ENCODE peak calls at places on chromosomes 3 and 15, in four cellular contexts. N is K562, O is GM12878, U is WTC11. S is an unnamed sample.

GRCh38 chr15:48392356-48392755 is 61.1 kb downstream of the DUT start:
- DNase-seq in O (no peak), U (no peak), N (no peak), S (no peak)

GRCh38 chr15:47991376-47991775 is 129.4 kb upstream of the SLC24A5 start:
- DNase-seq in U (no peak), N (no peak), O (no peak), S (no peak)

GRCh38 chr3:153127788-153128187 is 34.2 kb upstream of the RAP2B start:
- DNase-seq in U (no peak), O (no peak), N (no peak), S (no peak)

GRCh38 chr3:195151866-195152526 is 119.0 kb downstream of the XXYLT1 start:
- DNase-seq in O (no peak), U (no peak), N (no peak), S (peak)

GRCh38 chr3:15102833-15103232 is 3.9 kb upstream of the RBSN start:
- DNase-seq in U (no peak), N (no peak), O (no peak), S (no peak)

GRCh38 chr15:41125950-41126642 is 10.0 kb upstream of the INO80 start:
- DNase-seq in O (no peak), U (no peak), N (no peak), S (peak)

GRCh38 chr3:79006077-79006476 is 761.7 kb downstream of the ROBO1 start:
- DNase-seq in U (no peak), N (no peak), O (no peak), S (no peak)

GRCh38 chr15:74011610-74012009 is 17.1 kb downstream of the PML start:
- DNase-seq in U (no peak), N (no peak), O (no peak), S (no peak)

GRCh38 chr3:133881987-133882825 is 13.5 kb downstream of the RAB6B start:
- DNase-seq in U (no peak), N (no peak), O (no peak), S (no peak)

GRCh38 chr3:13844286-13844685 is 35.6 kb downstream of the WNT7A start:
- DNase-seq in U (no peak), O (no peak), N (no peak), S (no peak)

GRCh38 chr15:57376695-57377477 is 581 bp downstream of the CGNL1 start:
- DNase-seq in O (no peak), N (peak), U (peak), S (peak)

GRCh38 chr3:138369151-138369900 is 20.9 kb downstream of the MRAS start:
- DNase-seq in U (no peak), O (no peak), N (no peak), S (no peak)

GRCh38 chr3:197889204-197889930 is 60.6 kb upstream of the RPL35A start:
- DNase-seq in U (no peak), N (no peak), O (no peak), S (no peak)

GRCh38 chr15:63491116-63491817 is 13.1 kb upstream of the USP3 start:
- DNase-seq in N (no peak), U (no peak), O (no peak), S (no peak)

GRCh38 chr3:62587169-62587568 is 213.8 kb upstream of the FEZF2 start:
- DNase-seq in U (no peak), N (no peak), O (no peak), S (no peak)

GRCh38 chr15:77538011-77538410 is 94.7 kb downstream of the LINGO1 start:
- DNase-seq in O (peak), U (no peak), N (no peak), S (no peak)

GRCh38 chr3:53164911-53165310 is 3.9 kb downstream of the PRKCD start:
- DNase-seq in U (peak), O (no peak), N (no peak), S (no peak)

DNA sequence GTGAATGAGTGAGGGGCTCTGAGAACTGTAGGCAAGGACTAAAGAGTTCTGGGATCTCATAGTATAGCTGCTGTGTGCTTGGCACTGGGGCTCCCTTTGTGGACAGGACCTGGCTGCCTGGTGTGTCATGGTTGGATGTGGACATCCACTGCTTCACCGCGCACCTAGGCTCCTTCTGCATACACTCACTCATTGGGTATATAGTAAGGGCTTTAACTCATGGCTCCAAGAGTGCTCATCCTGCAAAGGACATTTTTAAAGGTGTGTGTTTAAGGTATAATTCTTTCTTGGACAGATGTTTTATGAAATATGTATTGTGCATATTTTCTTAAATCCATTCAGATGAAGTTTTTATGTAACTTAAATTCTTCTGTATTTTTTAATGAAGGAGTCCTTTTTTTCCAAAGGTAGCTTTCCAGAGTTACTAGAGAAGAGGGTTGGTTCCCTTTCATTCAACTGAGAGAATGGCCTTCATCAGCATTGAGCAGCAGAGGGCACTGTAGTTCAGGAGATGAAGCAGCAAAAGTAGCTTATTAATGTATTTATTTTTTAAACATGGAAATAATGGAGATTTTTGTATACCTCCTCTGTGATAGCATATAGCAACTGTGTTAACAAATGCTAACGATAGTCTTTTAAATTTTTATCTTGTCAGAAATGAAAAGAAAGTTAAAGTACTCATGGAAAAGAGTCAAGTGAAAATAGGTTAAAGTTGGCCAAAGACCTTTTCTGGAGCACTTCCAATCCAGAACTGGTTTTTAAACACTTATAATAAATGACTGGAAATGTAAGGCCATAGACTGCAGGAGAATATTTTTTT is 25.2 kb downstream of the OXNAD1 start:
- DNase-seq in U (peak), O (no peak), N (peak), S (peak)
- TF ChIP-seq ETV6 in U (no peak), O (no peak), N (no peak), S (no peak)

GRCh38 chr3:123841476-123842238 is 42.5 kb downstream of the MYLK start:
- DNase-seq in O (no peak), N (no peak), U (no peak), S (no peak)

GRCh38 chr3:123840961-123841360 is 43.2 kb downstream of the MYLK start:
- DNase-seq in N (no peak), O (no peak), U (no peak), S (no peak)

GRCh38 chr3:123842711-123843110 is 41.4 kb downstream of the MYLK start:
- DNase-seq in O (no peak), N (no peak), U (no peak), S (no peak)

GRCh38 chr3:123847209-123847608 is 36.9 kb downstream of the MYLK start:
- DNase-seq in U (no peak), O (no peak), N (no peak), S (no peak)

DNA sequence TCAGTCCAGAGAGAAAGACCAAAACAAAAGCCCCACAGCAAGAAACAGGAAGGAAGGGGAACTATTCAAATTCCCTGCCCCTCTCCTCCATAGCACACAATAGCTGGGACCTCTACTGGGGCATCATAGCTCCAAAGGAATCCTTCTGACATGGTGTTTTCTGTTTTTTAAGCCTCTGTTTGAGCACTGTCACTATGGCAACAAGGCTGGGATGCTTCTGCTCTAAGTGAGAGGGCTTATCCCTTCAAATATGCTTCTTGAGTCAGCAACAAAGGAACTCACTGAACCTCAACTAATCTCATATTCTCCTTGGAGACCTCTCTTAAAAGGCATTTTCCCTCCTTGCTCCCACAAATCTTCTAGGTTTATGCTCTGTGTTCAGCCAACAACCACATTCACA is 40.5 kb downstream of the MYLK start:
- DNase-seq in U (no peak), N (no peak), O (no peak), S (no peak)
- TF ChIP-seq ETV6 in U (no peak), N (no peak), O (no peak), S (no peak)

DNA sequence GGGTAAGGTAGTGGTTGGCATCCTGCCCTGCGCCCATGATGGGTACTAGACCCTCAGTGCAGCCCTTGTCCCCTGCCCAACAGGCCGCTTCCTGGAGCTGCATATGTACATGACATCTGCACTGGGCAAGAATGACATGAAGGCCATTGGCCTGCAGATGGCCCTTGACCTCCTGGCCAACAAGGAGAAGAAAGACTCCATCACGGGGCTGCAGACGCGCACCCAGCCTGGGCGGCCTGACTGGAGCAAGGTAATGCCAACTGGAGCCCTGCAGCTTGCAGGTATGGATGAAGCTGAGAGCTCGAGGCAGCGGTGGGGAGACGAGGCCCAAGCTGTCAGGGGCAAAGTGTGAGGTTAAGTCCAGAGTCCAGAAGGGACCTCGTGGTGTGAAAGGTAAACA is 40.8 kb downstream of the NOX5 start:
- DNase-seq in U (no peak), O (no peak), N (no peak), S (no peak)
- TF ChIP-seq ETV6 in U (no peak), O (no peak), N (no peak), S (no peak)

DNA sequence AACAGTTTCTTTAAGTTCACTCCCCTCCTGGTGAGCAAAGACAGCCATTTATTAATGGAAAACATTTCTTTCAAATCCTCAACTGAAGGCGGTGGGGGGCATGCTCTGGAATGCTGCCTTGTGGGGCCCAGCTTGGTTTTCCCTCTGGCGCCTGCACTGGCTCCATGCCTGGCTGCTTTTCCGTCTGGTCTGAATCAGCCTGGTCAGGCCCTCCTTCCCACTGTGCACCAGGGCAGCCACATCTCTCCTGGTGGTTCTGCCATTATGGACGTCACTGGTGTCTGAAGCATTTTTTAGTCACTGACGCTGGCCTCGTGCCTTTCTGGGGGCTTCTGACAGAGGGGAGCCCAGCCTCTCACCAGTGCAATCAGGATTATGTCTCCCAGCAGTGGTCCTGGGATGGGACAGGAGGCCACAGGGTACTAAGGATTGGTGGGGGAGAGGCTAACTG is 57.6 kb upstream of the APEH start:
- DNase-seq in N (no peak), O (no peak), U (peak), S (no peak)
- TF ChIP-seq ETV6 in N (no peak), O (no peak), U (no peak), S (no peak)

DNA sequence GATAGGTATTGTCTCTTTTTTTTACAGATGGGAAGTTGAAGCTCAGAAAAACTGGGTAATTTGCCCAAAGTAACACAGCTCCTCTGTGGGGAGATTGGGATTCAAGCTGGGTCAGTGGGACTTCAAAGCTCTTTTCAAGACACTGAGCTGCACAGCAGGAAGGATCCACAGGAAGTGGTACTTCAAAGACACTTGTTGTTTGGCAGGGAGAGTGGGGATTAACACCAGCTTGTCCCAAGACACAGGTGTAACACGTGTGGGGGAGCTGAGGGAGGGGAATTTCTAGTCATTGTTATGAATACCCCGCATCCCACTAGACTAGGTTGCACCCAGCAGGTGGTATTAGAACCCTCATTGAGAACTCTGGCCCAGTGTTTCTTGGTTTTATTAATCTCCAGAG is 116.0 kb downstream of the FOXB1 start:
- DNase-seq in O (no peak), N (no peak), U (peak), S (no peak)
- TF ChIP-seq ETV6 in O (no peak), N (no peak), U (peak), S (no peak)

DNA sequence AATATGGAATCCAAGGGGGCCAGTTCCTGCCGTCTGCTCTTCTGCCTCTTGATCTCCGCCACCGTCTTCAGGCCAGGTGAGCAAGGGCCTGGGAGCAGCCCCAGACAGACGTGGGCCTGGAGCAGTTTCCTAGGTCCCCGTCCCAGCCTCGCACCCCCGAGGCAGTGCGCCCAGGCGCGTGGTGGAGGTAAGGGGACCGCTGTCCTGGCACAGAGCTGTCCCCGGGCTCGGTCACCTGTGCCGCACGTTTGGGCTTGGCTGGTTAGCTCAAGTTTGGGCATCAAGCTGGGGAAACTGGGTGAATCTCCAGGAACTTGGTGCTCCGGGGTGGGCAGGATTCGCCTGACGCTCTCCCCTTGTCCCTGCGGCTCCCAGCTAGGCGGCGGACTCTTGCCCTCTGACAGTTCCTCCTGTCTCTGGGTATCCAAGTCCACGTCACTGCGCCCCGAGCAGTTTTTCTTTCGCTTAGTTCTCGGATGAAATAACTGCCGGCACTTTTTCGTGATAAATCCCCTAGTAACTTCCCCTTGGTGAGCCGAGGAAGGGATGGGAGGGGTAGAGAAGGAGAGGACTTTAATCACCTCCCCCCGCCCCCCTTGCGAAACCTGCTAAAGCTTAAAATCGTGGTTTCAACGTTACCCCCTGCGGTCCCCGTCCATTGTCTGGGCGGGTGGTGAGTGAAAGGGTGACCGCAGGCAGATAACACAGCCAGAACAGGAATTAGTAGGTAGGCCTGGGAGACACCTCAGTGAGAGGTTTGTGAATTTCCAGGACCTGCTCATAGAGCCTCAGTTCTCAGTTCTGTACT is 901 bp downstream of the ALCAM start:
- DNase-seq in N (no peak), U (peak), O (peak), S (peak)
- TF ChIP-seq ETV6 in N (no peak), U (peak), O (peak), S (no peak)

GRCh38 chr3:150913174-150913922 is 8.1 kb upstream of the MINDY4B start:
- DNase-seq in N (no peak), O (no peak), U (no peak), S (no peak)

GRCh38 chr3:150912501-150912900 is 7.3 kb upstream of the MINDY4B start:
- DNase-seq in O (no peak), U (no peak), N (no peak), S (no peak)

GRCh38 chr3:150911780-150912179 is 6.5 kb upstream of the MINDY4B start:
- DNase-seq in O (no peak), N (no peak), U (no peak), S (no peak)
- TF ChIP-seq ETV6 in O (no peak), N (no peak), U (no peak), S (no peak)

GRCh38 chr15:65940618-65940909 is 71.3 kb downstream of the RAB11A start:
- DNase-seq in O (no peak), U (no peak), N (no peak), S (no peak)

GRCh38 chr15:65939901-65940617 is 70.8 kb downstream of the RAB11A start:
- DNase-seq in N (no peak), U (no peak), O (no peak), S (no peak)

GRCh38 chr15:65945616-65946015 is 76.3 kb downstream of the RAB11A start:
- DNase-seq in U (peak), O (no peak), N (peak), S (no peak)

GRCh38 chr15:65944404-65944803 is 75.1 kb downstream of the RAB11A start:
- DNase-seq in N (no peak), O (no peak), U (no peak), S (no peak)

GRCh38 chr15:65942436-65942835 is 73.1 kb downstream of the RAB11A start:
- DNase-seq in N (no peak), O (no peak), U (no peak), S (no peak)
- TF ChIP-seq ETV6 in N (no peak), O (no peak), U (no peak), S (no peak)

S was measured in HepG2.